ENCODE peak calls at places on chromosomes 6 and 20, in ten cellular contexts. One of them, this sample, is unnamed.

GRCh38 chr20:4099905-4100675 is 84.7 kb upstream of the RNF24 start:
- DNase-seq in GM10248: no peak
- DNase-seq in OCI-LY7: no peak
- DNase-seq in CD8-positive, alpha-beta T cell: no peak
- DNase-seq in activated B cell treated with CpG ODN at 0.5 μM for 24 hours: no peak
- DNase-seq in progenitor cell of endocrine pancreas: no peak
- DNase-seq in lower leg skin: no peak
- DNase-seq in transverse colon: no peak
- DNase-seq in MCF 10A: no peak
- DNase-seq in tibial artery: no peak
- DNase-seq in this sample: no peak

GRCh38 chr6:65896140-65896539 is 189.1 kb upstream of the EYS start:
- DNase-seq in activated B cell treated with CpG ODN at 0.5 μM for 24 hours: no peak
- DNase-seq in lower leg skin: no peak
- DNase-seq in MCF 10A: no peak
- DNase-seq in progenitor cell of endocrine pancreas: no peak
- DNase-seq in tibial artery: no peak
- DNase-seq in transverse colon: no peak
- DNase-seq in OCI-LY7: no peak
- DNase-seq in CD8-positive, alpha-beta T cell: no peak
- DNase-seq in GM10248: no peak
- DNase-seq in this sample: no peak

GRCh38 chr20:61589055-61589385 is 337.0 kb downstream of the CDH4 start:
- DNase-seq in progenitor cell of endocrine pancreas: no peak
- DNase-seq in transverse colon: no peak
- DNase-seq in CD8-positive, alpha-beta T cell: no peak
- DNase-seq in lower leg skin: no peak
- DNase-seq in tibial artery: no peak
- DNase-seq in GM10248: no peak
- DNase-seq in activated B cell treated with CpG ODN at 0.5 μM for 24 hours: no peak
- DNase-seq in OCI-LY7: no peak
- DNase-seq in MCF 10A: peak; percentile 20
- DNase-seq in this sample: peak; percentile 82

GRCh38 chr6:116764557-116764960 is 960 bp downstream of the FAM162B start:
- DNase-seq in MCF 10A: no peak
- DNase-seq in tibial artery: no peak
- DNase-seq in CD8-positive, alpha-beta T cell: no peak
- DNase-seq in transverse colon: no peak
- DNase-seq in lower leg skin: no peak
- DNase-seq in OCI-LY7: no peak
- DNase-seq in activated B cell treated with CpG ODN at 0.5 μM for 24 hours: no peak
- DNase-seq in GM10248: no peak
- DNase-seq in progenitor cell of endocrine pancreas: peak; percentile 10
- DNase-seq in this sample: no peak

GRCh38 chr6:154738561-154738961 is 5.3 kb downstream of the SCAF8 start:
- DNase-seq in OCI-LY7: peak; percentile 14
- DNase-seq in lower leg skin: no peak
- DNase-seq in CD8-positive, alpha-beta T cell: no peak
- DNase-seq in MCF 10A: no peak
- DNase-seq in GM10248: no peak
- DNase-seq in transverse colon: no peak
- DNase-seq in tibial artery: no peak
- DNase-seq in progenitor cell of endocrine pancreas: no peak
- DNase-seq in activated B cell treated with CpG ODN at 0.5 μM for 24 hours: no peak
- DNase-seq in this sample: no peak

GRCh38 chr6:111692327-111693164 is 86.9 kb upstream of the TRAF3IP2 start:
- DNase-seq in tibial artery: no peak
- DNase-seq in activated B cell treated with CpG ODN at 0.5 μM for 24 hours: no peak
- DNase-seq in MCF 10A: no peak
- DNase-seq in lower leg skin: no peak
- DNase-seq in GM10248: no peak
- DNase-seq in OCI-LY7: no peak
- DNase-seq in CD8-positive, alpha-beta T cell: no peak
- DNase-seq in progenitor cell of endocrine pancreas: no peak
- DNase-seq in transverse colon: peak; percentile 59
- DNase-seq in this sample: no peak

GRCh38 chr6:163730496-163731210 is 316.1 kb downstream of the QKI start:
- DNase-seq in CD8-positive, alpha-beta T cell: no peak
- DNase-seq in lower leg skin: no peak
- DNase-seq in tibial artery: no peak
- DNase-seq in activated B cell treated with CpG ODN at 0.5 μM for 24 hours: no peak
- DNase-seq in transverse colon: no peak
- DNase-seq in GM10248: no peak
- DNase-seq in progenitor cell of endocrine pancreas: no peak
- DNase-seq in MCF 10A: no peak
- DNase-seq in OCI-LY7: no peak
- DNase-seq in this sample: no peak

GRCh38 chr6:31441368-31442267 is 38.2 kb downstream of the MICA start:
- DNase-seq in CD8-positive, alpha-beta T cell: peak; percentile 83
- DNase-seq in lower leg skin: peak; percentile 78
- DNase-seq in activated B cell treated with CpG ODN at 0.5 μM for 24 hours: peak; percentile 81
- DNase-seq in progenitor cell of endocrine pancreas: peak; percentile 60
- DNase-seq in transverse colon: peak; percentile 87
- DNase-seq in MCF 10A: peak; percentile 72
- DNase-seq in OCI-LY7: peak; percentile 78
- DNase-seq in tibial artery: peak; percentile 86
- DNase-seq in GM10248: peak; percentile 88
- DNase-seq in this sample: peak; percentile 52

GRCh38 chr20:8220716-8221115 is 88.7 kb downstream of the PLCB1 start:
- DNase-seq in GM10248: no peak
- DNase-seq in lower leg skin: no peak
- DNase-seq in MCF 10A: no peak
- DNase-seq in CD8-positive, alpha-beta T cell: no peak
- DNase-seq in OCI-LY7: no peak
- DNase-seq in tibial artery: no peak
- DNase-seq in activated B cell treated with CpG ODN at 0.5 μM for 24 hours: no peak
- DNase-seq in transverse colon: no peak
- DNase-seq in progenitor cell of endocrine pancreas: no peak
- DNase-seq in this sample: no peak

GRCh38 chr6:111709615-111710398 is 104.1 kb upstream of the TRAF3IP2 start:
- DNase-seq in tibial artery: peak; percentile 68
- DNase-seq in OCI-LY7: peak; percentile 74
- DNase-seq in transverse colon: peak; percentile 64
- DNase-seq in CD8-positive, alpha-beta T cell: peak; percentile 70
- DNase-seq in lower leg skin: peak; percentile 63
- DNase-seq in progenitor cell of endocrine pancreas: peak; percentile 25
- DNase-seq in activated B cell treated with CpG ODN at 0.5 μM for 24 hours: no peak
- DNase-seq in GM10248: peak; percentile 69
- DNase-seq in MCF 10A: peak; percentile 69
- DNase-seq in this sample: peak; percentile 62

GRCh38 chr6:51339728-51340127 is 521.1 kb downstream of the TFAP2B start:
- DNase-seq in tibial artery: no peak
- DNase-seq in MCF 10A: peak; percentile 21
- DNase-seq in OCI-LY7: no peak
- DNase-seq in GM10248: no peak
- DNase-seq in activated B cell treated with CpG ODN at 0.5 μM for 24 hours: no peak
- DNase-seq in transverse colon: no peak
- DNase-seq in CD8-positive, alpha-beta T cell: no peak
- DNase-seq in lower leg skin: no peak
- DNase-seq in progenitor cell of endocrine pancreas: no peak
- DNase-seq in this sample: no peak

GRCh38 chr20:62642666-62643520 is 590 bp downstream of the SLCO4A1 start:
- DNase-seq in transverse colon: peak; percentile 64
- DNase-seq in tibial artery: no peak
- DNase-seq in OCI-LY7: peak; percentile 76
- DNase-seq in activated B cell treated with CpG ODN at 0.5 μM for 24 hours: peak; percentile 60
- DNase-seq in lower leg skin: no peak
- DNase-seq in CD8-positive, alpha-beta T cell: peak; percentile 65
- DNase-seq in progenitor cell of endocrine pancreas: peak; percentile 45
- DNase-seq in GM10248: peak; percentile 59
- DNase-seq in MCF 10A: peak; percentile 23
- DNase-seq in this sample: no peak

GRCh38 chr6:37137201-37137880 is 32.6 kb upstream of the PIM1 start:
- DNase-seq in OCI-LY7: no peak
- DNase-seq in tibial artery: no peak
- DNase-seq in CD8-positive, alpha-beta T cell: no peak
- DNase-seq in GM10248: peak; percentile 75
- DNase-seq in activated B cell treated with CpG ODN at 0.5 μM for 24 hours: no peak
- DNase-seq in progenitor cell of endocrine pancreas: peak; percentile 33
- DNase-seq in MCF 10A: peak; percentile 90
- DNase-seq in transverse colon: no peak
- DNase-seq in lower leg skin: no peak
- DNase-seq in this sample: peak; percentile 99

GRCh38 chr6:90790058-90790457 is 203.2 kb upstream of the MAP3K7 start:
- DNase-seq in GM10248: no peak
- DNase-seq in activated B cell treated with CpG ODN at 0.5 μM for 24 hours: no peak
- DNase-seq in progenitor cell of endocrine pancreas: no peak
- DNase-seq in CD8-positive, alpha-beta T cell: no peak
- DNase-seq in MCF 10A: no peak
- DNase-seq in lower leg skin: no peak
- DNase-seq in tibial artery: no peak
- DNase-seq in OCI-LY7: no peak
- DNase-seq in transverse colon: no peak
- DNase-seq in this sample: peak; percentile 0

DNA sequence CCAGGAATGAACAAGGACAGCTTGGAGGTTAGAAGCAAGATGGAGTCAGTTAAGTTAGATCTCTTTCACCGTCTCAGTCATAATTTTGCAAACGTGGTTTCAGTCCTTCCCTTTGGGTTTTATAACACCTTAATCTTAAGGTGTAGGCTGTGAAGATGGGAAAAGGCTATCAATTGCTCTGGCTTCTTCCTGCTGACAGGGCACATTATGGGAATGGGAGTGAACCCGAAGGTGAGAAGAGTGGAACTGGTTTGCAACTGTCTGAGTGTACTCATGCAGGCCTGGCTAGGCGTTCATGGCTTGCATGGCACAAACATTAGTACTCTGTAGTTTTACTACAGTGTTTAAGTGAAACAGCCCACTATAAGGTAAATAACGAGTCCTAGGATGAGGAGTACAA is 9.4 kb downstream of the TAF8 start:
- DNase-seq in activated B cell treated with CpG ODN at 0.5 μM for 24 hours: no peak
- DNase-seq in OCI-LY7: no peak
- DNase-seq in lower leg skin: no peak
- DNase-seq in tibial artery: no peak
- DNase-seq in MCF 10A: no peak
- DNase-seq in GM10248: no peak
- DNase-seq in transverse colon: no peak
- DNase-seq in progenitor cell of endocrine pancreas: no peak
- DNase-seq in CD8-positive, alpha-beta T cell: no peak
- DNase-seq in this sample: no peak
- TF ChIP-seq CTCF in activated B cell treated with CpG ODN at 0.5 μM for 24 hours: no peak
- TF ChIP-seq CTCF in OCI-LY7: no peak
- TF ChIP-seq CTCF in lower leg skin: no peak
- TF ChIP-seq CTCF in tibial artery: no peak
- TF ChIP-seq CTCF in MCF 10A: no peak
- TF ChIP-seq CTCF in GM10248: no peak
- TF ChIP-seq CTCF in transverse colon: no peak
- TF ChIP-seq CTCF in progenitor cell of endocrine pancreas: no peak
- TF ChIP-seq CTCF in CD8-positive, alpha-beta T cell: no peak
- TF ChIP-seq CTCF in this sample: no peak

DNA sequence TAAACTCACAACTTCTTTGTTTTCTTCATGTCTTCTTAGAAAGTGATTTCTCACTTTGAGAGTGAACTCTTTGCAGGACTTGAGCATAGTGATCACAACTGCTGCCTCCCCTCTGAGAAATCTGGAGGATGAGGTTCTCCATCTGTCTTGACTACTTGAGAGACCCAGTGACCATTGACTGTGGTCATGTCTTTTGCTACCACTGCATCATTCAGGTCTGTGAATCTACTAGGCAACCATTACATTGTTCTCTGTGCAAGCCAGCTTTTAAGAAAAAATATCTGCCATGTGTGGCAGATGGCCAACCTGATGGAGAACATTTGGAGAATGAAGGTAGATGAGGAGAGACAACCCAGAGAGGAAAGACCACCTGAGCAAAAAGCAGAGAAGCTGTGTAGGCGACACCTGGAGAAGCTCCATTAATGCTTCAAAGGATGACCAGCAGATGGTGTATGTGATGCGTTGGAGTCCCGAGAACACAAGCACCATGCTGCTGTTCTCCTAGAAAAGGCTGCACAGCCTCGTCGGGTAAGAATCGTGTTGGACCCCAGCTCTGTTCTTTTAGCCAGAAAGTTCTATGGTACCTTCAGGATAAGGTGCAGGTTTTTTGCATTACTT is 25.1 kb upstream of the TRIM26 start:
- DNase-seq in CD8-positive, alpha-beta T cell: peak; percentile 31
- DNase-seq in tibial artery: no peak
- DNase-seq in lower leg skin: no peak
- DNase-seq in progenitor cell of endocrine pancreas: no peak
- DNase-seq in GM10248: peak; percentile 49
- DNase-seq in activated B cell treated with CpG ODN at 0.5 μM for 24 hours: no peak
- DNase-seq in MCF 10A: peak; percentile 43
- DNase-seq in transverse colon: no peak
- DNase-seq in OCI-LY7: peak; percentile 61
- DNase-seq in this sample: peak; percentile 21
- TF ChIP-seq CTCF in CD8-positive, alpha-beta T cell: peak; percentile 40
- TF ChIP-seq CTCF in tibial artery: no peak
- TF ChIP-seq CTCF in lower leg skin: no peak
- TF ChIP-seq CTCF in progenitor cell of endocrine pancreas: peak; percentile 20
- TF ChIP-seq CTCF in GM10248: peak; percentile 67
- TF ChIP-seq CTCF in activated B cell treated with CpG ODN at 0.5 μM for 24 hours: no peak
- TF ChIP-seq CTCF in MCF 10A: peak; percentile 22
- TF ChIP-seq CTCF in transverse colon: peak; percentile 9
- TF ChIP-seq CTCF in OCI-LY7: peak; percentile 76
- TF ChIP-seq CTCF in this sample: peak; percentile 73

GRCh38 chr6:121434037-121434770 is 1.2 kb upstream of the GJA1 start:
- DNase-seq in GM10248: no peak
- DNase-seq in transverse colon: no peak
- DNase-seq in progenitor cell of endocrine pancreas: no peak
- DNase-seq in MCF 10A: no peak
- DNase-seq in tibial artery: no peak
- DNase-seq in activated B cell treated with CpG ODN at 0.5 μM for 24 hours: no peak
- DNase-seq in CD8-positive, alpha-beta T cell: no peak
- DNase-seq in OCI-LY7: no peak
- DNase-seq in lower leg skin: no peak
- DNase-seq in this sample: no peak
- TF ChIP-seq CTCF in GM10248: no peak
- TF ChIP-seq CTCF in transverse colon: no peak
- TF ChIP-seq CTCF in progenitor cell of endocrine pancreas: no peak
- TF ChIP-seq CTCF in MCF 10A: no peak
- TF ChIP-seq CTCF in tibial artery: no peak
- TF ChIP-seq CTCF in activated B cell treated with CpG ODN at 0.5 μM for 24 hours: no peak
- TF ChIP-seq CTCF in CD8-positive, alpha-beta T cell: no peak
- TF ChIP-seq CTCF in OCI-LY7: no peak
- TF ChIP-seq CTCF in lower leg skin: no peak
- TF ChIP-seq CTCF in this sample: no peak

GRCh38 chr6:169746556-169746955 is 4.8 kb downstream of the DYNLT2 start:
- DNase-seq in lower leg skin: no peak
- DNase-seq in GM10248: no peak
- DNase-seq in OCI-LY7: no peak
- DNase-seq in MCF 10A: no peak
- DNase-seq in transverse colon: no peak
- DNase-seq in activated B cell treated with CpG ODN at 0.5 μM for 24 hours: no peak
- DNase-seq in progenitor cell of endocrine pancreas: no peak
- DNase-seq in CD8-positive, alpha-beta T cell: no peak
- DNase-seq in tibial artery: no peak
- DNase-seq in this sample: no peak

GRCh38 chr6:169752074-169752623 is 727 bp downstream of the ERMARD start:
- DNase-seq in CD8-positive, alpha-beta T cell: no peak
- DNase-seq in tibial artery: no peak
- DNase-seq in OCI-LY7: peak; percentile 21
- DNase-seq in MCF 10A: peak; percentile 5
- DNase-seq in activated B cell treated with CpG ODN at 0.5 μM for 24 hours: no peak
- DNase-seq in transverse colon: no peak
- DNase-seq in lower leg skin: no peak
- DNase-seq in progenitor cell of endocrine pancreas: no peak
- DNase-seq in GM10248: no peak
- DNase-seq in this sample: no peak

GRCh38 chr6:169755162-169755561 is 3.7 kb downstream of the ERMARD start:
- DNase-seq in CD8-positive, alpha-beta T cell: no peak
- DNase-seq in activated B cell treated with CpG ODN at 0.5 μM for 24 hours: no peak
- DNase-seq in transverse colon: no peak
- DNase-seq in GM10248: no peak
- DNase-seq in MCF 10A: no peak
- DNase-seq in lower leg skin: no peak
- DNase-seq in tibial artery: no peak
- DNase-seq in progenitor cell of endocrine pancreas: no peak
- DNase-seq in OCI-LY7: no peak
- DNase-seq in this sample: no peak

GRCh38 chr6:169751242-169752073 is at the start of the genes DYNLT2 and ERMARD:
- DNase-seq in MCF 10A: peak; percentile 92
- DNase-seq in lower leg skin: peak; percentile 91
- DNase-seq in activated B cell treated with CpG ODN at 0.5 μM for 24 hours: peak; percentile 98
- DNase-seq in transverse colon: peak; percentile 96
- DNase-seq in GM10248: peak; percentile 95
- DNase-seq in tibial artery: peak; percentile 92
- DNase-seq in OCI-LY7: peak; percentile 95
- DNase-seq in progenitor cell of endocrine pancreas: peak; percentile 92
- DNase-seq in CD8-positive, alpha-beta T cell: peak; percentile 92
- DNase-seq in this sample: peak; percentile 91
- TF ChIP-seq CTCF in MCF 10A: no peak
- TF ChIP-seq CTCF in lower leg skin: no peak
- TF ChIP-seq CTCF in activated B cell treated with CpG ODN at 0.5 μM for 24 hours: no peak
- TF ChIP-seq CTCF in transverse colon: peak; percentile 33
- TF ChIP-seq CTCF in GM10248: no peak
- TF ChIP-seq CTCF in tibial artery: peak; percentile 51
- TF ChIP-seq CTCF in OCI-LY7: peak; percentile 23
- TF ChIP-seq CTCF in progenitor cell of endocrine pancreas: peak; percentile 31
- TF ChIP-seq CTCF in CD8-positive, alpha-beta T cell: no peak
- TF ChIP-seq CTCF in this sample: peak; percentile 47

This sample was measured in HFFc6.